ENCODE peak calls at places on chromosomes 16 and 17, in five cellular contexts. U, P, L, E and R are unnamed samples.

GRCh38 chr17:16428098-16428882 is 12.9 kb downstream of the TRPV2 start:
- DNase-seq in U (peak; percentile 59), P (peak; percentile 68), L (peak; percentile 67), E (no peak), R (no peak)

GRCh38 chr17:17414316-17414937 is 62.4 kb upstream of the MED9 start:
- DNase-seq in U (peak; percentile 80), P (no peak), L (no peak), E (peak; percentile 28), R (no peak)

GRCh38 chr16:23345237-23345636 is 43.1 kb downstream of the SCNN1B start:
- DNase-seq in U (no peak), P (no peak), L (no peak), E (no peak), R (no peak)

GRCh38 chr16:11688520-11688886 is 20.2 kb downstream of the SNN start:
- DNase-seq in U (no peak), P (no peak), L (no peak), E (no peak), R (no peak)

GRCh38 chr17:7862692-7863437 is 5.1 kb downstream of the CYB5D1 start:
- DNase-seq in U (peak; percentile 54), P (peak; percentile 82), L (peak; percentile 67), E (peak; percentile 62), R (no peak)

GRCh38 chr17:79262624-79263023 is 188.0 kb downstream of the ENGASE start:
- DNase-seq in U (no peak), P (no peak), L (no peak), E (no peak), R (no peak)

GRCh38 chr16:518858-519257 is 8.7 kb upstream of the CAPN15 start:
- DNase-seq in U (no peak), P (no peak), L (no peak), E (no peak), R (no peak)

GRCh38 chr17:44970136-44970737 is 2.1 kb upstream of the C1QL1 start:
- DNase-seq in U (no peak), P (peak; percentile 81), L (no peak), E (peak; percentile 35), R (no peak)

GRCh38 chr17:29212681-29213121 is 32.5 kb upstream of the MYO18A start:
- DNase-seq in U (peak; percentile 6), P (no peak), L (peak; percentile 26), E (no peak), R (no peak)

GRCh38 chr17:66190738-66191606 is 961 bp downstream of the CEP112 start:
- DNase-seq in U (peak; percentile 79), P (peak; percentile 5), L (no peak), E (peak; percentile 7), R (no peak)

GRCh38 chr17:49510059-49510719 is 15.1 kb downstream of the NGFR start:
- DNase-seq in U (no peak), P (no peak), L (no peak), E (no peak), R (no peak)

GRCh38 chr17:8318536-8318935 is 8.5 kb downstream of the ARHGEF15 start:
- DNase-seq in U (no peak), P (no peak), L (no peak), E (no peak), R (no peak)

GRCh38 chr17:39926588-39927100 is 757 bp downstream of the ORMDL3 start:
- DNase-seq in U (no peak), P (peak; percentile 71), L (peak; percentile 54), E (peak; percentile 41), R (no peak)

GRCh38 chr16:52545544-52546262 is 1.2 kb downstream of the TOX3 start:
- DNase-seq in U (no peak), P (peak; percentile 54), L (no peak), E (no peak), R (no peak)

GRCh38 chr17:57245786-57246185 is 10.5 kb upstream of the MSI2 start:
- DNase-seq in U (no peak), P (no peak), L (no peak), E (no peak), R (no peak)

GRCh38 chr16:74738816-74739215 is 35.8 kb downstream of the FA2H start:
- DNase-seq in U (no peak), P (no peak), L (no peak), E (no peak), R (no peak)

GRCh38 chr16:47136101-47136820 is 7.5 kb downstream of the NETO2 start:
- DNase-seq in U (peak; percentile 45), P (no peak), L (no peak), E (peak; percentile 44), R (no peak)

GRCh38 chr17:65261682-65262636 is 124.8 kb downstream of the RGS9 start:
- DNase-seq in U (peak; percentile 46), P (no peak), L (no peak), E (no peak), R (peak; percentile 60)

GRCh38 chr16:53061701-53062159 is 6.9 kb downstream of the CHD9 start:
- DNase-seq in U (no peak), P (no peak), L (no peak), E (no peak), R (no peak)

GRCh38 chr17:69269174-69269998 is 40.8 kb upstream of the ABCA10 start:
- DNase-seq in U (peak; percentile 66), P (no peak), L (no peak), E (peak; percentile 4), R (peak; percentile 96)

GRCh38 chr17:39130205-39130604 is 21.2 kb downstream of the PLXDC1 start:
- DNase-seq in U (no peak), P (no peak), L (no peak), E (no peak), R (no peak)

GRCh38 chr17:81513669-81514484 is 1.3 kb upstream of the ACTG1 start:
- DNase-seq in U (peak; percentile 68), P (peak; percentile 85), L (peak; percentile 74), E (peak; percentile 72), R (no peak)

GRCh38 chr17:44981221-44981968 is 13.3 kb upstream of the C1QL1 start:
- DNase-seq in U (peak; percentile 94), P (no peak), L (peak; percentile 41), E (no peak), R (no peak)

GRCh38 chr16:3057181-3058166 is 8.0 kb upstream of the IL32 start:
- DNase-seq in U (no peak), P (no peak), L (no peak), E (no peak), R (no peak)
- H3K4me3 ChIP-seq in U (no peak overlapping the region), P (peak overlapping the region; percentile 96), L (no peak overlapping the region), E (peak overlapping the region; percentile 84), R (no peak overlapping the region)

GRCh38 chr16:25065899-25066298 is 45.6 kb upstream of the LCMT1 start:
- DNase-seq in U (no peak), P (no peak), L (no peak), E (no peak), R (no peak)

GRCh38 chr16:25066426-25066746 is 45.2 kb upstream of the LCMT1 start:
- DNase-seq in U (no peak), P (no peak), L (no peak), E (no peak), R (no peak)

GRCh38 chr16:25063865-25064264 is 47.7 kb upstream of the LCMT1 start:
- DNase-seq in U (peak; percentile 74), P (no peak), L (peak; percentile 88), E (peak; percentile 36), R (no peak)

GRCh38 chr16:25063102-25063501 is 47.9 kb upstream of the ARHGAP17 start:
- DNase-seq in U (no peak), P (no peak), L (no peak), E (no peak), R (no peak)

DNA sequence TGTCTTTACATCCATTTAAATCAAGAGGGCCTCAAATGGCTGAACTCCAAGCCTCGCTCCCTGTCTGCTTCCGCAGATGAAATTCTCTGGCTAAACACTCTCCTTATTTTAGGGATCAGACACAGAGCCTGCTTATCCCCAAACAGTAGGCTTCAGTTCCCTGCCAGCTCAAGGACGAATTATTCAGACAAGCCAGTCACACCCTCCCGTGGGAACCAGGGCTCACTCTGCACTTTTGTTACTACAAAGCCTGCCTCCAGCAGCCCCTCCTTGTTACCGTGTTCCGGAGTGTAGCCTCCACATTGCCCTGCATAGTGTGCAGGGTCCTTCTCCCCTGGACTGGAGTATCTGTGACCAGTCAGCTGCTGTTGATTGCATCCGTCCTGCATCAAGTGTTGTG is 46.6 kb upstream of the LCMT1 start:
- DNase-seq in U (peak; percentile 9), P (peak; percentile 13), L (peak; percentile 76), E (peak; percentile 16), R (no peak)
- H3K4me3 ChIP-seq in U (no peak overlapping the region), P (no peak overlapping the region), L (no peak overlapping the region), E (no peak overlapping the region), R (no peak overlapping the region)

GRCh38 chr16:57647136-57647875 is 18.9 kb downstream of the ADGRG1 start:
- DNase-seq in U (no peak), P (no peak), L (no peak), E (no peak), R (no peak)

GRCh38 chr16:57645691-57646387 is 17.4 kb downstream of the ADGRG1 start:
- DNase-seq in U (peak; percentile 52), P (no peak), L (no peak), E (peak; percentile 85), R (no peak)

GRCh38 chr16:57644383-57645014 is 16.1 kb downstream of the ADGRG1 start:
- DNase-seq in U (no peak), P (no peak), L (no peak), E (no peak), R (no peak)

GRCh38 chr16:57648125-57648524 is 19.7 kb downstream of the ADGRG1 start:
- DNase-seq in U (no peak), P (no peak), L (no peak), E (no peak), R (no peak)

DNA sequence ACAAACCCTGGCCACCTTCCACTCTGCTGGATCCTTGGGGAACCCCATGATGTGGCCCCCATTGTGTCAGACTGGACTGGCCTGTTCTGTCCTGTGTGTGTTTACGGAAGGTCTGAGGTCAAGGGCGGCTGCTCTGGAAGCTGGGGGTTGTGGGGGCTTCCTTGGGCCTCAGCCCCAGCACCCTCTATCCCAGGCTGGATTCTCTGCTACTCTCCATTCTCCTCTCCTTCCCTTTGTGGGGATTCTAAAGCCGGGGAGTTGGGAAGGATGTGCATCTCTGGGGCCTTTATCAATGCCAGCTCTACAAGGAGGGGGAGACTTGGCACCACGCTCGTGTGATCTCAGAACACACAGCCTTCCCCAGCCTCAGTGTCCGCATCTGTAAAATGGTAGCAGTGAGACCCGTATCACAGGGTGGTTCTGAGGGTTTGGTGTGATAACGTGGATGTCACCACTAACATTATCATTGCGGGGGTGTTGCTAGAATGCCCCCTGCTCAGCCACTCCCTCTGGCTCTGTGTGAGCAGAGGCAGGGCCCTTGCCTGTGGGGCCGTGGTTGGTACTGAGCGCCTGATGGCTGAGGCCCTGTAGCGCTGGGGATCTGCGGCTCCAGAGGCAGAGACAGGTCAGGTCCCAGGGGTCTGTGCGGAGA is 18.1 kb downstream of the ADGRG1 start:
- DNase-seq in U (no peak), P (no peak), L (no peak), E (no peak), R (no peak)
- H3K4me3 ChIP-seq in U (no peak overlapping the region), P (no peak overlapping the region), L (no peak overlapping the region), E (no peak overlapping the region), R (no peak overlapping the region)

GRCh38 chr17:71068351-71068750 is 899.0 kb downstream of the KCNJ2 start:
- DNase-seq in U (peak; percentile 20), P (no peak), L (no peak), E (no peak), R (no peak)

GRCh38 chr17:71071041-71071440 is 901.7 kb downstream of the KCNJ2 start:
- DNase-seq in U (no peak), P (no peak), L (no peak), E (no peak), R (no peak)

DNA sequence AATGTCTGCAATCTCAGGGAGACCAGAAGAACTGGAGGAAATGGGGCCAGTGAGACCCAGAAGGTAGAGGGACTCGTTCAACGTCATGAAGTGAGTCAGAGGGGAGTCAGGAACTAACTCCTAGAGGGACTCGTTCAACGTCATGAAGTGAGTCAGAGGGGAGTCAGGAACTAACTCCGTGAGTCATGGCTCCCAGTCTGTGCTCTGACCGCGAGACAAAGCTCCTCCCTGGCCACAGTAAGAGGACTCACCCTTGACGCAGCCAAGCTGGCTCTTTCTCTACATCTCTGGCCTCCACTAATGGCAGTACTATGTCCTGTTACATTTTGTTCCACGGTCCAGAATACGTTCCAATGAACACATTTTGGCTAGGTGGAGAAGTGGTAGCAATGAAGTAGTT is 902.5 kb downstream of the KCNJ2 start:
- DNase-seq in U (peak; percentile 99), P (no peak), L (peak; percentile 73), E (no peak), R (no peak)
- H3K4me3 ChIP-seq in U (no peak overlapping the region), P (no peak overlapping the region), L (no peak overlapping the region), E (no peak overlapping the region), R (no peak overlapping the region)